ENCODE peak calls at places on chromosomes 7 and 10, in six cellular contexts. Z, Y, B, Q, H and F are unnamed samples.

GRCh38 chr10:47104786-47105385 is 193.7 kb downstream of the PTPN20 start:
- DNase-seq in Y (peak), Z (no peak), B (no peak), H (no peak), Q (peak), F (no peak)

GRCh38 chr10:97574374-97575100 is 2.0 kb downstream of the ANKRD2 start:
- DNase-seq in Q (peak), Y (peak), Z (no peak), H (peak), B (no peak), F (peak)

GRCh38 chr10:33492914-33493313 is 158.4 kb upstream of the NRP1 start:
- DNase-seq in Y (no peak), H (no peak), B (no peak), Z (no peak), Q (no peak), F (peak)

GRCh38 chr7:141291541-141291940 is 217.7 kb downstream of the TMEM178B start:
- DNase-seq in Q (no peak), B (no peak), H (no peak), Y (no peak), Z (no peak), F (no peak)

GRCh38 chr7:130896898-130897514 is 163.0 kb upstream of the KLF14 start:
- DNase-seq in Q (peak), Z (peak), B (peak), H (peak), Y (peak), F (peak)

GRCh38 chr7:107563072-107563760 is 504 bp downstream of the COG5 start:
- DNase-seq in H (peak), Z (no peak), Q (no peak), B (no peak), Y (no peak), F (no peak)

GRCh38 chr10:9010093-9010492 is 955.6 kb downstream of the GATA3 start:
- DNase-seq in Z (no peak), Q (peak), Y (no peak), B (no peak), H (no peak), F (no peak)

GRCh38 chr7:106770191-106770590 is 94.9 kb upstream of the PIK3CG start:
- DNase-seq in H (peak), Z (no peak), Y (no peak), Q (no peak), B (no peak), F (peak)

GRCh38 chr10:79222186-79222585 is 125.1 kb upstream of the PPIF start:
- DNase-seq in Q (no peak), Z (no peak), H (no peak), Y (peak), B (no peak), F (no peak)

GRCh38 chr10:113474756-113475155 is 78.1 kb upstream of the HABP2 start:
- DNase-seq in Z (no peak), H (no peak), Q (no peak), B (no peak), Y (no peak), F (no peak)

GRCh38 chr7:16399916-16400895 is 21.1 kb downstream of the CRPPA start:
- DNase-seq in Z (no peak), Q (no peak), B (no peak), Y (no peak), H (no peak), F (no peak)

GRCh38 chr10:20232079-20232478 is 415.8 kb downstream of the PLXDC2 start:
- DNase-seq in Z (no peak), B (no peak), Y (no peak), Q (no peak), H (no peak), F (no peak)

GRCh38 chr7:108278776-108279175 is 148.6 kb upstream of the LAMB4 start:
- DNase-seq in H (no peak), Z (no peak), Q (no peak), B (no peak), Y (no peak), F (no peak)

GRCh38 chr7:90092467-90092866 is 61.8 kb upstream of the STEAP1 start:
- DNase-seq in Y (no peak), B (no peak), Q (no peak), Z (no peak), H (no peak), F (no peak)

GRCh38 chr7:25314729-25315267 is 86.5 kb upstream of the NPVF start:
- DNase-seq in H (no peak), Y (peak), Z (no peak), B (no peak), Q (no peak), F (no peak)

GRCh38 chr7:7180725-7181428 is 1.5 kb upstream of the C1GALT1 start:
- DNase-seq in Y (no peak), B (no peak), Q (no peak), Z (no peak), H (no peak), F (no peak)

GRCh38 chr7:7182156-7183060 is at the start of gene C1GALT1:
- DNase-seq in B (peak), Q (peak), Z (peak), Y (peak), H (peak), F (peak)

GRCh38 chr7:7183061-7183832 is 903 bp downstream of the C1GALT1 start:
- DNase-seq in H (peak), Z (no peak), Q (peak), Y (peak), B (no peak), F (peak)

GRCh38 chr7:7183833-7184463 is 1.6 kb downstream of the C1GALT1 start:
- DNase-seq in Q (no peak), Y (no peak), Z (no peak), B (no peak), H (no peak), F (no peak)

GRCh38 chr7:7181519-7182155 is 707 bp upstream of the C1GALT1 start:
- DNase-seq in B (peak), Q (peak), Z (peak), Y (peak), H (peak), F (peak)
- TF ChIP-seq CTCF in B (no peak), Q (no peak), Z (no peak), Y (no peak), H (no peak), F (no peak)

GRCh38 chr7:97064020-97064419 is 39.4 kb upstream of the DLX5 start:
- DNase-seq in H (no peak), B (no peak), Z (no peak), Y (no peak), Q (no peak), F (no peak)

GRCh38 chr7:97064972-97065587 is 40.4 kb upstream of the DLX5 start:
- DNase-seq in Q (peak), Y (peak), Z (peak), H (peak), B (no peak), F (peak)
- H3K4me3 ChIP-seq in Q (no peak), Y (no peak), Z (no peak), H (no peak), B (no peak), F (no peak)

GRCh38 chr10:16156681-16157080 is 280.1 kb upstream of the PTER start:
- DNase-seq in Q (no peak), H (no peak), Z (no peak), B (no peak), Y (no peak), F (no peak)

GRCh38 chr10:16155761-16156322 is 281.0 kb upstream of the PTER start:
- DNase-seq in Y (no peak), Q (peak), B (no peak), H (no peak), Z (no peak), F (no peak)
- TF ChIP-seq CTCF in Y (no peak), Q (peak), B (no peak), H (no peak), Z (no peak), F (no peak)

GRCh38 chr10:127738512-127739424 is 1.8 kb downstream of the FOXI2 start:
- DNase-seq in Z (no peak), H (no peak), Q (peak), B (no peak), Y (no peak), F (no peak)
- H3K4me3 ChIP-seq in Z (no peak), H (no peak), Q (no peak), B (no peak), Y (no peak), F (no peak)

GRCh38 chr10:95304463-95304862 is 13.7 kb upstream of the PDLIM1 start:
- DNase-seq in B (no peak), Q (no peak), H (no peak), Y (no peak), Z (peak), F (no peak)

GRCh38 chr10:95303535-95303934 is 12.7 kb upstream of the PDLIM1 start:
- DNase-seq in Q (no peak), B (no peak), Y (no peak), Z (no peak), H (no peak), F (no peak)

GRCh38 chr10:95304976-95305375 is 14.2 kb upstream of the PDLIM1 start:
- DNase-seq in Q (no peak), H (peak), Y (no peak), Z (no peak), B (no peak), F (no peak)

GRCh38 chr10:95305606-95306385 is 15.0 kb upstream of the PDLIM1 start:
- DNase-seq in B (no peak), Z (no peak), Y (no peak), H (no peak), Q (peak), F (no peak)

GRCh38 chr10:95303950-95304349 is 13.1 kb upstream of the PDLIM1 start:
- DNase-seq in Q (no peak), H (no peak), Y (no peak), B (no peak), Z (no peak), F (no peak)
- TF ChIP-seq CTCF in Q (no peak), H (no peak), Y (no peak), B (no peak), Z (no peak), F (no peak)

GRCh38 chr7:86958380-86958779 is 101.1 kb downstream of the ELAPOR2 start:
- DNase-seq in Z (no peak), B (no peak), H (no peak), Q (no peak), Y (no peak), F (no peak)
- H3K4me3 ChIP-seq in Z (no peak), B (no peak), H (no peak), Q (peak), Y (no peak), F (no peak)

DNA sequence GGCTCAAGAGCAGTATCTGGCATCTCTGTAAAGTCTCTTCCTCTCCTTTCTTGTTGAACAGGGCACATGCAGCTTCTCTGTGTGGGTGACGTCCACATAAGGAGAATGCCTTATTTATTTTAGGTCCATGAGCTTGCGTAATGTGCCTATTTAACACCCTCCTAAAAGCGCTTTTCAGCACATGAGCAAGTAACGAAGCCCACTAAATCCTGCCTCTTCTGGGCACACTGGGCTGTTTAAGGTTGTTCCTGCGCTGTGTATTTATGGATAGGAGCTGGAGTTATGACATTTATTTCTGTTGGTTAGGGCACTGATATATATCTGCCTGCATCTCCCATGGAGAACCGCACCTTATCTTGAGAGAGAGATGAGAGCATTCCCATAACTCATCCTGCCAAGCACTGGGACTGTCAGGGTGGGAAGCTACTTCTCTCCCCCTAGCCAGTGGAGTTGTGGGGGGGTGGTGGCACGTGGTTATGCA is 76.1 kb downstream of the LRRC4 start:
- DNase-seq in Q (no peak), Z (no peak), Y (no peak), B (no peak), H (no peak), F (no peak)
- TF ChIP-seq CTCF in Q (no peak), Z (no peak), Y (no peak), B (no peak), H (no peak), F (no peak)

DNA sequence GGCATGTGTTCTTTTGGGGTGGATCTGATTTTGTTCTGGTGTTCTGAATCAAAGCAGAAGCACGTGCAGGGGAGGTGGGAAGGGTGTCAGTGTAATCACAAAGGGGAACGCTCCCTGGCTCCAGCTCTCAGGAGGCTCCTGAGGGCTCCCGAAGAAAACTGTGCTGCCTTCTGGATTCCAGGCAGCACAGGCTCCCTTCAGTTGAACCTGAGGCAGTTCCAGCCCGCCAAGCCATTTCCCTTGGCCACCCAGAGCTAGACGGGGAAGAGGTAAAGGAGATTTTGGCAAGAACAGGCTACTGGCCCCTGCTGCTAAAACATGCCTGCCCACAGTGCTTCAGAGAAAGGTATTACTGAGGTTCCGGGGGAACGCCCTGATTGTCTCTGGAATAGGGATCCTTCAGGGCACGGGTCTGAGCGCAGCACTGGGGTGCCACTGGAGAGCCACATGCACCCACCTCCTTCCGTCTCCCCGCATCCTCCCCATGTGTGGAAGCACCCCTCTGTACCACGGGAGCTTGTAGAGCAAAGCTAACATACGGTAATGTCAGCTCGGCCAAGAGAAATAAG is 247.3 kb downstream of the BAMBI start:
- DNase-seq in B (no peak), Y (no peak), Q (no peak), Z (no peak), H (no peak), F (no peak)
- H3K4me3 ChIP-seq in B (no peak), Y (no peak), Q (no peak), Z (no peak), H (no peak), F (no peak)

GRCh38 chr7:30276203-30276900 is 8.0 kb upstream of the ZNRF2 start:
- DNase-seq in Q (peak), H (no peak), B (no peak), Y (peak), Z (peak), F (peak)

GRCh38 chr7:30280631-30281030 is 3.8 kb upstream of the ZNRF2 start:
- DNase-seq in B (no peak), Y (no peak), Q (no peak), H (no peak), Z (peak), F (no peak)

GRCh38 chr7:30278386-30278785 is 6.0 kb upstream of the ZNRF2 start:
- DNase-seq in Y (no peak), Q (no peak), Z (no peak), B (no peak), H (no peak), F (no peak)

GRCh38 chr7:30281263-30281662 is 3.1 kb upstream of the ZNRF2 start:
- DNase-seq in Z (no peak), Q (peak), H (no peak), B (no peak), Y (no peak), F (no peak)

DNA sequence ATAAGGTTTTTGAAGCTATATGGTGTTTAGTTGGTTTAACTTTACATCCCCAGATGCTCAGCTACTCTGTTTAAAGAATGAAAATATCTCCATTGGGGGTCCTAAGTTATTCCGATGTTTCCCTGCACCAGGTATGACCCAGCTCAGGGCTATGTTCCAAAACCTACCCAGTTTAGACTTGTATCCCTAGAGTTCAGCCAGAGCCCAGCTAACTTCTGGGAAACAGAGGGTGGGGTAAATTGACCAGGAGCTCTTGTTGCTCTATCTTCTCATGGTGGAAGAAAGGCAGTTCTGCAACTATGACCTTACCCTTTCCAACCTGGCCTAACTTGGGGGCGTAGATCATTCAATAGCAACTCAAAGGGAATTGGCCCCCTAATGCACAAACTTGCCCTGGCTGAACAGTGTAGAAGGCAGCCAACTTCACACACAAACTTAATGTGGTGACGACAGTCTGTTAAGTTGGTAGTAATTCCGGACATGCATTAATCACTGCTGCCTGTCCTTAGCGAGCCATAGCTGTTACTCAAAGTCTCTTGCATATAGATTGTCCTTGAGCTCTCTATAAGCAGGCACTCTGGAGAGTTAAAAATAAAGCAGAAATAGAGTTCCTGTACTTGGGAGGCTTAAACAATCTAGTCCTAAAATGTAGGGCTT is 5.4 kb upstream of the ZNRF2 start:
- DNase-seq in Y (no peak), Z (no peak), Q (no peak), B (no peak), H (no peak), F (no peak)
- TF ChIP-seq CTCF in Y (no peak), Z (no peak), Q (no peak), B (no peak), H (no peak), F (no peak)

GRCh38 chr7:28686418-28686800 is 271.7 kb downstream of the TRIL start:
- DNase-seq in Q (peak), Z (no peak), H (peak), Y (no peak), B (no peak), F (peak)
- H3K4me3 ChIP-seq in Q (peak), Z (no peak), H (peak), Y (no peak), B (peak), F (peak)